ENCODE peak calls at places on chromosomes 16 and 17, in seven cellular contexts. W, X, K, A, F, S and M are unnamed samples.

GRCh38 chr16:86946396-86946795 is 368.0 kb downstream of the FOXL1 start:
- DNase-seq in S (no peak), W (no peak), A (no peak), X (no peak), F (peak), K (no peak), M (peak)

GRCh38 chr16:3954411-3954921 is 74.0 kb upstream of the CREBBP start:
- DNase-seq in A (no peak), F (peak), K (no peak), S (no peak), W (no peak), X (no peak), M (no peak)

GRCh38 chr17:71926746-71927398 is 193.9 kb upstream of the SOX9 start:
- DNase-seq in X (no peak), W (no peak), F (no peak), A (peak), S (no peak), K (no peak), M (no peak)

GRCh38 chr17:64226132-64226531 is 36.9 kb downstream of the TEX2 start:
- DNase-seq in A (no peak), W (no peak), F (no peak), X (no peak), K (no peak), S (no peak), M (no peak)

GRCh38 chr16:53743149-53743566 is 39.2 kb downstream of the FTO start:
- DNase-seq in F (peak), X (no peak), W (no peak), A (peak), K (peak), S (no peak), M (peak)

GRCh38 chr16:30570621-30571443 is 682 bp downstream of the ZNF688 start:
- DNase-seq in A (peak), S (no peak), F (peak), K (no peak), W (no peak), X (no peak), M (peak)

GRCh38 chr17:7478276-7479138 is 924 bp downstream of the ZBTB4 start:
- DNase-seq in A (no peak), W (peak), S (peak), F (no peak), X (no peak), K (peak), M (peak)

GRCh38 chr16:87416826-87417471 is 24.8 kb downstream of the MAP1LC3B start:
- DNase-seq in F (peak), W (no peak), X (no peak), A (no peak), K (peak), S (no peak), M (peak)

GRCh38 chr16:31362476-31363405 is 7.8 kb downstream of the ITGAX start:
- DNase-seq in W (no peak), A (no peak), K (no peak), F (no peak), S (no peak), X (no peak), M (no peak)

GRCh38 chr17:70071127-70071526 is 3.9 kb upstream of the KCNJ16 start:
- DNase-seq in F (no peak), K (no peak), S (no peak), A (no peak), W (no peak), X (no peak), M (no peak)

GRCh38 chr17:32341857-32342602 is at the start of gene C17orf75:
- DNase-seq in K (peak), W (peak), X (peak), S (peak), A (peak), F (peak), M (peak)

GRCh38 chr17:75270218-75270965 is 639 bp downstream of the MIF4GD start:
- DNase-seq in S (peak), W (peak), A (peak), X (no peak), F (peak), K (peak), M (peak)

GRCh38 chr16:77551352-77551751 is 116.5 kb upstream of the ADAMTS18 start:
- DNase-seq in X (no peak), K (no peak), W (no peak), S (no peak), A (no peak), F (peak), M (no peak)

GRCh38 chr16:88487920-88488842 is 35.1 kb downstream of the ZFPM1 start:
- DNase-seq in W (peak), A (no peak), F (no peak), S (no peak), K (peak), X (no peak), M (no peak)

GRCh38 chr16:46687486-46687885 is 1.5 kb downstream of the VPS35 start:
- DNase-seq in K (no peak), X (no peak), A (no peak), S (no peak), W (no peak), F (no peak), M (no peak)

GRCh38 chr17:79561486-79562116 is 49.2 kb downstream of the RBFOX3 start:
- DNase-seq in S (no peak), W (no peak), K (no peak), A (no peak), X (no peak), F (no peak), M (no peak)

GRCh38 chr16:12535535-12536411 is 267.9 kb downstream of the CPPED1 start:
- DNase-seq in W (peak), F (no peak), S (no peak), A (no peak), X (no peak), K (no peak), M (no peak)
- TF ChIP-seq CTCF in W (no peak), F (no peak), S (no peak), A (no peak), X (no peak), K (no peak), M (no peak)

GRCh38 chr17:81309140-81309858 is 14.2 kb upstream of the SLC38A10 start:
- DNase-seq in X (no peak), W (no peak), F (peak), A (peak), K (peak), S (peak), M (peak)
- TF ChIP-seq CTCF in X (peak), W (peak), F (peak), A (peak), K (peak), S (peak), M (peak)

DNA sequence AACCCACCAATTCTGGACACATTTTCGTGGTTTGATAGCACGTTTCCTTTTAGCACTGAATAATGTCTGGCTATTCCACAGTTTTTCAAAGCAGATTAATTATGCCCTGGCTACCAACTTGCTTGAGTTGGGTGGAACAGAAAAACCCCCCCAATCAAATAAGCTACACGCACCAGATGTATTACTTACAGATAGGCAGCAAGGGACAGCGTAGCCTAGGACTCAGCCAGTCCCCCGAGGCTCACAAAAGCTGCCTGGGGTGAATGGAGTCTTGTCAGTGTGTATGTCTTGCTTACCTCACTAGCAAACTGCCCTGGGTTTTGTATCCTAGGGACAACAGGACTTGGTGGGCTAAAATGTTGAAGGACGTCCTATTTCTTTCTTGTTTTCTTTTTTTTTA is 12.2 kb downstream of the FZD2 start:
- DNase-seq in A (no peak), F (no peak), X (no peak), S (no peak), W (no peak), K (no peak), M (no peak)
- TF ChIP-seq CTCF in A (no peak), F (no peak), X (no peak), S (no peak), W (no peak), K (no peak), M (no peak)

GRCh38 chr16:1983544-1984346 is at the start of gene GFER:
- DNase-seq in K (peak), A (peak), S (peak), F (peak), X (peak), W (peak), M (peak)
- TF ChIP-seq CTCF in K (peak), A (no peak), S (peak), F (peak), X (no peak), W (peak), M (peak)

GRCh38 chr17:11885051-11885450 is 112.2 kb downstream of the ZNF18 start:
- DNase-seq in W (no peak), A (no peak), S (no peak), X (no peak), K (no peak), F (no peak), M (no peak)

GRCh38 chr17:11882716-11883115 is 114.6 kb downstream of the ZNF18 start:
- DNase-seq in A (no peak), W (no peak), X (no peak), S (no peak), K (no peak), F (no peak), M (no peak)

GRCh38 chr17:11874756-11875155 is 122.5 kb downstream of the ZNF18 start:
- DNase-seq in A (no peak), X (no peak), F (no peak), S (no peak), K (no peak), W (no peak), M (no peak)

DNA sequence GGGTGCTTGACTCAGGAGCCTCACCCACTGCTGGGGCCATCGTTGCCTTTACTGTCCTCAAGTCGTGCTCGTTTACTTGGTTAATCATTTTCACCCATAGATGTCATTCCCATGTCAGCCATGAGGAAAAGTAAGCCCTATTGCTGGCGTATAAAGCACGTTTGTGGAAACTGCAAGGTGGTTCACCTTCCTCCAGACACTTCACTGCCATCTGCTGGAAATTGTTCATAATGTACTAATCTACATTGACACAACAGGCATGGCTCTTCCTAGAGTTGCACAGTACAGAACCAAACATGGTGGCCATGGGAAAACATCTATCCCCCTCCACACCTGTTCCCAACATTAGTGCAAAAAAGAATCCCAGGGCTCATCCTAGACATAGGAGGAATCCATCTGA is 116.6 kb downstream of the ZNF18 start:
- DNase-seq in A (peak), S (no peak), F (peak), W (no peak), K (peak), X (no peak), M (no peak)
- TF ChIP-seq CTCF in A (no peak), S (no peak), F (no peak), W (peak), K (peak), X (no peak), M (peak)

GRCh38 chr17:10762037-10762436 is 32.2 kb upstream of the TMEM220 start:
- DNase-seq in X (no peak), K (no peak), S (no peak), A (no peak), F (no peak), W (no peak), M (no peak)

GRCh38 chr17:10768766-10769383 is 35.0 kb downstream of the TMEM238L start:
- DNase-seq in K (no peak), W (no peak), X (no peak), S (no peak), A (no peak), F (no peak), M (no peak)

GRCh38 chr17:10769840-10770239 is 34.1 kb downstream of the TMEM238L start:
- DNase-seq in F (no peak), X (no peak), W (no peak), S (peak), A (no peak), K (no peak), M (no peak)

GRCh38 chr17:10771142-10771541 is 32.8 kb downstream of the TMEM238L start:
- DNase-seq in X (no peak), A (no peak), K (no peak), F (no peak), S (peak), W (no peak), M (no peak)

GRCh38 chr17:10767237-10767636 is 36.7 kb downstream of the TMEM238L start:
- DNase-seq in A (no peak), S (no peak), F (no peak), K (no peak), X (no peak), W (no peak), M (no peak)
- TF ChIP-seq CTCF in A (no peak), S (no peak), F (no peak), K (no peak), X (no peak), W (no peak), M (no peak)

GRCh38 chr16:85891776-85892166 is 7.2 kb upstream of the IRF8 start:
- DNase-seq in X (no peak), S (peak), A (no peak), K (peak), W (no peak), F (no peak), M (no peak)

GRCh38 chr16:85898521-85899442 is at the start of gene IRF8:
- DNase-seq in F (peak), W (peak), A (no peak), K (peak), X (no peak), S (peak), M (no peak)

GRCh38 chr16:85897384-85897783 is 1.6 kb upstream of the IRF8 start:
- DNase-seq in F (no peak), W (no peak), A (no peak), X (no peak), S (peak), K (no peak), M (no peak)

GRCh38 chr16:85891033-85891775 is 7.8 kb upstream of the IRF8 start:
- DNase-seq in F (no peak), A (peak), X (no peak), W (no peak), K (no peak), S (peak), M (peak)

GRCh38 chr16:85894266-85894665 is 4.7 kb upstream of the IRF8 start:
- DNase-seq in F (no peak), K (peak), W (no peak), S (peak), A (no peak), X (no peak), M (no peak)
- TF ChIP-seq CTCF in F (no peak), K (peak), W (no peak), S (peak), A (no peak), X (no peak), M (no peak)

GRCh38 chr16:85490971-85491771 is 122.0 kb upstream of the GSE1 start:
- DNase-seq in K (peak), X (no peak), W (no peak), F (no peak), A (no peak), S (no peak), M (no peak)
- TF ChIP-seq CTCF in K (peak), X (peak), W (peak), F (peak), A (peak), S (peak), M (no peak)

GRCh38 chr17:9174312-9174711 is 153.0 kb downstream of the NTN1 start:
- DNase-seq in X (no peak), F (no peak), A (no peak), K (no peak), S (no peak), W (no peak), M (no peak)

GRCh38 chr17:9174779-9175574 is 153.7 kb downstream of the NTN1 start:
- DNase-seq in W (no peak), F (no peak), A (no peak), S (no peak), X (no peak), K (no peak), M (no peak)

GRCh38 chr17:9177212-9177611 is 155.9 kb downstream of the NTN1 start:
- DNase-seq in S (no peak), W (no peak), X (peak), A (no peak), K (no peak), F (no peak), M (no peak)

GRCh38 chr17:9173386-9173983 is 152.2 kb downstream of the NTN1 start:
- DNase-seq in X (no peak), W (no peak), F (no peak), S (no peak), K (no peak), A (no peak), M (no peak)

DNA sequence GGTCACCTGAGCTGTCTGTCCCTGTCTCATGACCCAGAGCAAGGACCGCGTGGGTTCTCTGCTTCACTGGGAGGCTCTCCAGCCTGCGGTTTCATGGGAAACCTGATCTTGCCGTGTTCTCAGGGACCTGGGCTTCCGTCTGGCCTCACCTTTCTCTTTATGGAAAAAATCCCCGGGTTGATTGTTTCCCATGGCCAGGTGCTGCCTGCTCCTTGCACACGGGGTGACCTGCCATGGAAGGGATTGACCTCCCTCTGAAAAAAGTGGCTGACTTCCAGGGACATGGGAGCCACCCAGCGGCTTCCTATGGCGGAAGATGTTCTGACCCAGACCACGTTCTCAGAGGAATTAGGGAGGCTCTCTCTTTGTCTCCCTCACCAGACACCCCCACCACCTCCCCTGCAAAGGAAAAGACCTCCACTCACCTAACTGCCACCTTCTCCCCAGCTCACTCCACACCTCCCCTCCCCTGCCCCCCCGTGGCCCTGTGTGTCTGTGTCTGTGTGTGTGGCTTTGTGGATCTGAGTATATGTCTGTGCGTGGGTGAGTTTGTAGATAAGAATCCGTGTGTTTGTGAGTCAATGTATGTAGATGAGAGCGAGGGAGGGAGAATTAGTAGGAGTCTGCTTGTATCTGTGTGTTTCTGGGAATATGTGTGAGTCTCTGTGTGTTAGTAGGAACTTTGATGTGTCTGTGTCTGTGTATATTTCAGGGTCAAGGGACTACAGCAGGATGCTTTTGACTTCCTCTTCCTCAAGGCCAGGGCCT is 154.6 kb downstream of the NTN1 start:
- DNase-seq in X (no peak), K (no peak), W (no peak), F (no peak), A (no peak), S (no peak), M (no peak)
- TF ChIP-seq CTCF in X (no peak), K (no peak), W (no peak), F (no peak), A (no peak), S (no peak), M (no peak)

GRCh38 chr16:56953006-56953405 is 8.7 kb upstream of the CETP start:
- DNase-seq in F (no peak), S (no peak), X (no peak), A (no peak), W (no peak), K (no peak), M (no peak)

GRCh38 chr16:56961386-56961785 is 364 bp upstream of the CETP start:
- DNase-seq in K (no peak), A (no peak), F (peak), X (no peak), S (no peak), W (no peak), M (no peak)

GRCh38 chr16:56956076-56956475 is 5.7 kb upstream of the CETP start:
- DNase-seq in A (no peak), X (no peak), S (no peak), K (no peak), W (no peak), F (peak), M (no peak)

GRCh38 chr16:56960681-56961281 is 969 bp upstream of the CETP start:
- DNase-seq in F (peak), W (no peak), X (no peak), S (no peak), A (no peak), K (no peak), M (no peak)

DNA sequence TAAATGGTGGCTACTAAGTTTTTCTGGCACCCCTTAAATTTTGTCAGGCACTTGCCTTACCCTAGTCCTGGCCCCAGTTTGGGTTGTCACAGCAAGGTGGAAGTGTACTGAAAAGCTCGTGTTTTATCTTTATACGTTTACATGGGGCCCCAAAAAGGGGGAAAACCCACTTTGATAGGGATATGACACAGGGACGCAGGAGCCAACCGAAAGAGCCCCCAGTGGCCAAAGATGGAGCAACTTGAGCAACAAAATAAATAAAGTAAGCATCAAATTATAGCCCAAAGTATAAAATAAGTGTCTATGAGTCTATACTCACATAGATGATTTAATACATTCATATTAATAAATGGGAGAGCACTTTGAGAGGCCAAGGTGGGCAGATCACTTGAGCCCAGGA is 5.0 kb upstream of the CETP start:
- DNase-seq in X (no peak), W (no peak), A (no peak), F (no peak), S (no peak), K (no peak), M (no peak)
- TF ChIP-seq CTCF in X (peak), W (no peak), A (no peak), F (peak), S (no peak), K (no peak), M (peak)